ENCODE peak calls at places on chromosomes 5 and 9, in six cellular contexts. M is tibial artery, X is brain microvascular endothelial cell, I is body of pancreas, T is transverse colon, Q is uterus. H is an unnamed sample.

GRCh38 chr5:106737111-106737510 is 933.6 kb downstream of the EFNA5 start:
- DNase-seq in M (no peak), X (no peak), I (no peak), T (no peak), Q (no peak), H (no peak)

GRCh38 chr9:93343663-93344062 is 107.8 kb upstream of the FAM120A start:
- DNase-seq in M (no peak), X (no peak), I (no peak), T (no peak), Q (no peak), H (no peak)

GRCh38 chr9:75084081-75084672 is 3.8 kb downstream of the NMRK1 start:
- DNase-seq in M (no peak), X (no peak), I (no peak), T (no peak), Q (no peak), H (no peak)

GRCh38 chr9:134294228-134295071 is 31.8 kb upstream of the RXRA start:
- DNase-seq in M (peak; percentile 46), X (peak; percentile 24), I (no peak), T (peak; percentile 24), Q (peak; percentile 55), H (no peak)

GRCh38 chr5:172857982-172858381 is 23.9 kb downstream of the ERGIC1 start:
- DNase-seq in M (no peak), X (no peak), I (no peak), T (no peak), Q (peak; percentile 15), H (no peak)

GRCh38 chr5:33738967-33739366 is 152.8 kb downstream of the ADAMTS12 start:
- DNase-seq in M (no peak), X (no peak), I (no peak), T (no peak), Q (no peak), H (no peak)

GRCh38 chr9:136756836-136757235 is 1.2 kb downstream of the LCN8 start:
- DNase-seq in M (no peak), X (no peak), I (no peak), T (no peak), Q (no peak), H (no peak)

GRCh38 chr5:113375492-113376060 is 59.2 kb downstream of the TSSK1B start:
- DNase-seq in M (no peak), X (no peak), I (no peak), T (no peak), Q (no peak), H (no peak)

GRCh38 chr5:95526871-95527270 is 27.9 kb downstream of the SKIC3 start:
- DNase-seq in M (no peak), X (no peak), I (no peak), T (no peak), Q (no peak), H (no peak)

GRCh38 chr9:84404095-84404686 is 63.6 kb upstream of the SLC28A3 start:
- DNase-seq in M (no peak), X (no peak), I (no peak), T (no peak), Q (no peak), H (no peak)

GRCh38 chr9:128316421-128316820 is 5.8 kb downstream of the TRUB2 start:
- DNase-seq in M (no peak), X (no peak), I (no peak), T (no peak), Q (no peak), H (no peak)

GRCh38 chr9:102164247-102164646 is 425.8 kb upstream of the GRIN3A start:
- DNase-seq in M (no peak), X (no peak), I (no peak), T (no peak), Q (no peak), H (no peak)

GRCh38 chr5:51476456-51476855 is 93.2 kb downstream of the ISL1 start:
- DNase-seq in M (no peak), X (no peak), I (no peak), T (no peak), Q (no peak), H (no peak)

GRCh38 chr5:10229306-10230048 is 20.2 kb downstream of the ATPSCKMT start:
- DNase-seq in M (no peak), X (peak; percentile 92), I (no peak), T (no peak), Q (no peak), H (peak; percentile 56)

GRCh38 chr9:38047301-38048251 is 21.5 kb downstream of the SHB start:
- DNase-seq in M (no peak), X (peak; percentile 93), I (peak; percentile 86), T (peak; percentile 76), Q (no peak), H (no peak)

GRCh38 chr5:56402273-56403223 is 169.4 kb upstream of the ANKRD55 start:
- DNase-seq in M (no peak), X (no peak), I (no peak), T (no peak), Q (no peak), H (no peak)

GRCh38 chr5:176739461-176740051 is 70.8 kb upstream of the UNC5A start:
- DNase-seq in M (no peak), X (no peak), I (no peak), T (no peak), Q (no peak), H (no peak)

GRCh38 chr9:94084314-94084713 is at the start of gene PTPDC1:
- DNase-seq in M (no peak), X (peak; percentile 70), I (no peak), T (no peak), Q (no peak), H (peak; percentile 32)

GRCh38 chr9:95105519-95106287 is 211.8 kb downstream of the FANCC start:
- DNase-seq in M (no peak), X (no peak), I (no peak), T (no peak), Q (no peak), H (no peak)

GRCh38 chr5:1285883-1286291 is 9.0 kb downstream of the TERT start:
- DNase-seq in M (no peak), X (no peak), I (no peak), T (no peak), Q (no peak), H (no peak)

GRCh38 chr5:79229357-79230174 is 6.4 kb upstream of the JMY start:
- DNase-seq in M (no peak), X (peak; percentile 6), I (no peak), T (no peak), Q (no peak), H (peak; percentile 75)

GRCh38 chr5:57703726-57704125 is 221.1 kb upstream of the ACTBL2 start:
- DNase-seq in M (no peak), X (no peak), I (no peak), T (no peak), Q (no peak), H (no peak)

GRCh38 chr9:120331913-120332312 is 248.1 kb downstream of the CDK5RAP2 start:
- DNase-seq in M (no peak), X (no peak), I (no peak), T (no peak), Q (no peak), H (no peak)

GRCh38 chr5:106521701-106522100 is 1149.0 kb downstream of the EFNA5 start:
- DNase-seq in M (no peak), X (peak; percentile 88), I (no peak), T (no peak), Q (no peak), H (no peak)

DNA sequence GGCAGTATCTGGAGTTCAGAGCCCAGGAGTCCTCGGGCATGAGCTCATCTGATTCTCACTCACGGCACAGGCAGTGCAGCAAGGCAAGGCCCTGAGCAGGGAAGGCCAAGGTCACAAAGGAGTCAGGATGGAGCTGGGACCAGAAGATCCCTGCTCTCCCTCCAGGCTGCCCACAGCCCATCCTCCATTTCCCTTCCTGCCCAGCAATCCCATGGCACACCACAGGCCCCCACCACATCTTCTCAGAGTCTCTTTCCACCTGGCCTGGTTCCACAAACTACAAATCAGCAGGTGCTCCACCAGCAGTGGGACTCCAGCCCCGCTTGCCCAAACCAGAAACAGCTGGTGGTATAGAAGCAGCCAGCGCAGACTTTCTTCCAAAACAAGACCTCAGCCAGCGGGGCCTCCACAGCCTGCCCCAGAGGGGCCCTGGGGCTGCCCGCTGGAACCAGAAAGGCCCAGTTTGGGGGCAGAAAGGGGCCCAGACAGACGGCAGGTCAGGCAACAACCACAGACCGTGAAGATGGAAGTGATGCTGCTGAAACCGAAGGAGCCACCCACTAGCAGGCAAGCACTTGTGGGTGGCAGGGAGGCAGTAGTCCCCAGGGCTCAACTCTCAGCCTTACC is 12.2 kb downstream of the TNIP1 start:
- DNase-seq in M (no peak), X (no peak), I (no peak), T (peak; percentile 50), Q (no peak), H (no peak)
- H3K4me3 ChIP-seq in M (no peak overlapping the region), X (no peak overlapping the region), I (no peak overlapping the region), T (no peak overlapping the region), Q (no peak overlapping the region), H (no peak overlapping the region)

DNA sequence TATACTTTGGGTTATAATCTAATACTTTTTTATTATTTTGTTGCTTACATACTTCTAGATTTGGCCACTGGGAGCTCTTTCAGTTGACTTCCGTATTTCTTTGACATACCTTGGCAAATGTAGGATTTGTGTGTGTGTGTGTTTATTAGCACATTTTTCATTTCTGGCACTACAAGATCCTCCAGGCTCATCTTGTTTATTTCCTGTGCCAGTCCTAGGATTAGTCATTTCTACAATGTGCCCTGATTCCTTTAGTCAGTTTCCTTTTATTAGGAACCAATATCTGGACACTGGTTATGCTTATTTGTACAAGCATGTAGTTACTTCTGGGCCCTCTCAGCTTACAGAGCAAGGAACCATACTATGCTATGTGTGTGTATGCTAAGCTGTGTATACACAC is 135.1 kb upstream of the CDKN2B start:
- DNase-seq in M (no peak), X (no peak), I (no peak), T (no peak), Q (no peak), H (no peak)
- TF ChIP-seq CTCF in M (no peak), X (no peak), I (no peak), T (no peak), Q (no peak), H (no peak)

DNA sequence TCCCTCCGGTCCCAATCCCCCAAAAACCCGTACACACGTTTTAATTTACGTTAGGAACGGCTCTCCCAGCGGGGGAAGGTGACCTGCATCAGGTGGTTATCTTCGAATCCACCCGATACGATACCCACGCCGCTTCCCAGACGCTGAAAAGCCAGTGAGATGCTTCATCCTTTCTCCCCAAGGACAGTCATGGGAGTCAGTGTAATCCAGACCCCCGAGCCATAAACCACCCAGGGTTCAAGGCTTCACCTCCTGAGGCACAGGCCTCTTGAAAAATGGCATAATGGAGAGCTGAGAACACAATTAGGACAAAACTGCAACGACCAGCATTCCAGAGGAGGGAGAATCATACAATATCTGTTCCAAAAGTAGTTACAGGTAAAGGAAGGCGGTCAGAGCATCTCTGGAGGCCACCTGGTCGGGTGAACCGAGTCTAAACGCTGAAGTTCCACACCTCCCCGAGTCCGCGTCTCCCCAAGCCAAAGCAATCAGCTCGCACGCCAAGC is 841 bp downstream of the FAM169A start:
- DNase-seq in M (no peak), X (no peak), I (no peak), T (no peak), Q (no peak), H (no peak)
- H3K27me3 ChIP-seq in M (peaks cover 35% of the 10 kb centered on the region), X (no peaks in the 10 kb centered on the region), I (no peaks in the 10 kb centered on the region), T (peaks cover 46% of the 10 kb centered on the region), Q (no peaks in the 10 kb centered on the region), H (peaks cover 7% of the 10 kb centered on the region)

DNA sequence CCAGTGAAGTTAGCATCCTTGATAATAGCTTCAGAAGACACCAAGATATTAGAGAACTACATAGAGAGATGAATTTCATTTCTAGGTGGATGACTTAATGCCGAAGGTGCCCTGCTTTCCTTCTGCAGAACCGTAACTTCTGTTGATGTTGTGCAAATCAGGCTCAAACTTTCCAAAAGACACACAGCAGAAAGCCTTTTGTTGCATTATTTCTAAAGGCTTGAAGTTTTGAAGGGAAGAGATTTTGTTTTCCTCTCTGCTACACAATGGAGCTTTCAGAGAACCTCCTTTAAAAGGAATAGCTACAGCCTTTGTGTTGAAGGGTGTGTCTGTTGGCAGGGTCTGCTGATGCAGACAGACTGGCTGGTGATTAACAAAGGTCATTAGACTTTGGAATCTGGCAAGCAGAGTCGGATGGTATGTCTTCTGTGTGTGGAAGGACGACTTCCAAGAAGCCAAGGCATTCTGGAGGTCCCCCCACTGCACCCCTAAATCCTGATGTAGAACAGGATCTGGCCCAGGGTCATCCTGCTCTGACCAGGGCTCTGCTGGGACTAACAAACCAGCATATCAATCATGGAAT is 57.8 kb downstream of the ZNF462 start:
- DNase-seq in M (no peak), X (no peak), I (no peak), T (peak; percentile 65), Q (no peak), H (no peak)
- H3K4me3 ChIP-seq in M (no peak overlapping the region), X (no peak overlapping the region), I (no peak overlapping the region), T (no peak overlapping the region), Q (no peak overlapping the region), H (no peak overlapping the region)

H was measured in BJ.